ENCODE peak calls at places on chromosomes 11 and 22, in ten cellular contexts. Y is CD8-positive, alpha-beta memory T cell; A is adrenal gland; E is effector memory CD4-positive, alpha-beta T cell; K is SK-N-MC; T is heart right ventricle; R is keratinocyte; C is esophagus squamous epithelium; U is upper lobe of right lung; L is uterus. Q is an unnamed sample. For H3K9me3, the result is how much of the 10 kb centered on the place peaks cover.

GRCh38 chr11:44737686-44738085 is 10.9 kb downstream of the TSPAN18 start:
- DNase-seq in Y (no peak), A (no peak), E (no peak), K (no peak), T (no peak), R (no peak), C (no peak), U (no peak), L (no peak), Q (no peak)

GRCh38 chr22:17501679-17502285 is 61.5 kb upstream of the SLC25A18 start:
- DNase-seq in Y (no peak), A (no peak), E (no peak), K (peak), T (no peak), R (peak), C (no peak), U (no peak), L (peak), Q (no peak)

GRCh38 chr11:17979770-17980371 is 33.0 kb downstream of the SERGEF start:
- DNase-seq in Y (peak), A (no peak), E (no peak), K (no peak), T (no peak), R (no peak), C (no peak), U (no peak), L (peak), Q (no peak)

GRCh38 chr11:102957953-102958352 is 2.4 kb upstream of the MMP13 start:
- DNase-seq in Y (no peak), A (no peak), E (no peak), K (no peak), T (no peak), R (peak), C (no peak), U (no peak), L (no peak), Q (no peak)

GRCh38 chr11:12841946-12842630 is 167.0 kb upstream of the RASSF10 start:
- DNase-seq in Y (no peak), A (peak), E (no peak), K (peak), T (no peak), R (no peak), C (no peak), U (no peak), L (peak), Q (no peak)

GRCh38 chr22:46012881-46013281 is 35.9 kb upstream of the WNT7B start:
- DNase-seq in Y (no peak), A (no peak), E (no peak), K (no peak), T (no peak), R (no peak), C (no peak), U (peak), L (no peak), Q (peak)

GRCh38 chr11:19829109-19829790 is 116.6 kb downstream of the NAV2 start:
- DNase-seq in Y (no peak), A (no peak), E (no peak), K (no peak), T (no peak), R (no peak), C (no peak), U (no peak), L (no peak), Q (no peak)

GRCh38 chr11:12629601-12630313 is 44.5 kb upstream of the TEAD1 start:
- DNase-seq in Y (no peak), A (no peak), E (no peak), K (no peak), T (no peak), R (no peak), C (no peak), U (no peak), L (no peak), Q (no peak)

DNA sequence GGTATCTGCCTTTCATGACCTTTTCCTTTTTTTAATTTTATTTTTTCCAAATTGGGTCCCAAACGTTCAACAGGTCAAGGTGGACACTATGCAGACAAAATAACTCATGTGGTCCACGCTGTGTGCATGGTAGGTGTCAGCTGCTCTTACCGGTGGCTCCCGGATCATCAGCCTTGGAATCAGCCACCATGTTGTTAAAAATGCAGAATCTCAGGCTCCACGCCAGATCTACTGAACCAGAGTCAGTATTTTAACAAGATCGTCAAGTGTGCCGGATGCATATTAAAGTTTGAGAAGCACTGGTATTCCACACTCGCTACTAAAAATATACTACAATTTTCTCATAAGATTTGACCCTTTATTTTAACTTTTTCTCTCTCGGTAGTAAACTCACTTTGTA is 568 bp upstream of the LDLRAD3 start:
- DNase-seq in Y (no peak), A (no peak), E (no peak), K (no peak), T (no peak), R (no peak), C (no peak), U (no peak), L (peak), Q (no peak)
- H3K27ac ChIP-seq in Y (no peak), A (peak), E (no peak), K (no peak), T (peak), R (no peak), C (peak), U (peak), L (peak), Q (peak)

DNA sequence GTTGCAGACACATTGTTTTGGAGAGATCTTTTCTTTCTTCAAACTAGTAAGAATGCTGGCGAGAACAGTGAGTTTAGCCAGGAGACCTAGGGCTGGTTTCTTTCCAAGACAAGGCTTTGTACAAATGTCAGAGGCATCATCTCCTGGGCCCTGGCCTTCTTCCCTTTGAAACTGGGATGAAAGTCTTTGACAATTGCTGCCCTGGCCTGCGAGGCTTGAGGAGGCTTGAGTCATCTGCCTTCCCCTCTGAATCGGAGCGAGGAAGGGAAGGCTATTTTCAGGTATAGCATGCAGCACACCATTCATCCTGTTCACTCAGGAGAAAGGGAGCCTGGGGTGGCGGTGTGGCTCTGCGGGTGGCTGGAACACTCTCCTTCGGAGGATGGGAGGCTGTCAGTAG is 21.5 kb upstream of the PARVG start:
- DNase-seq in Y (no peak), A (no peak), E (no peak), K (no peak), T (no peak), R (no peak), C (no peak), U (no peak), L (peak), Q (no peak)
- H3K9me3 ChIP-seq in Y (under half), A (under half), E (under half), K (under half), T (under half), R (under half), C (under half), U (under half), L (under half), Q (under half)

GRCh38 chr22:19793161-19793560 is 32.6 kb downstream of the TBX1 start:
- DNase-seq in Y (no peak), A (no peak), E (no peak), K (no peak), T (no peak), R (no peak), C (no peak), U (no peak), L (no peak), Q (no peak)
- H3K4me3 ChIP-seq in Y (no peak), A (no peak), E (no peak), K (no peak), T (no peak), R (no peak), C (no peak), U (no peak), L (no peak), Q (no peak)

GRCh38 chr11:72616655-72617054 is 57.6 kb downstream of the PDE2A start:
- DNase-seq in Y (no peak), A (no peak), E (no peak), K (no peak), T (no peak), R (no peak), C (no peak), U (no peak), L (no peak), Q (no peak)
- H3K27ac ChIP-seq in Y (no peak), A (no peak), E (no peak), K (no peak), T (no peak), R (no peak), C (peak), U (peak), L (peak), Q (peak)

Q was measured in Peyer's patch.